ENCODE peak calls at places on chromosomes 6 and 20, in six cellular contexts. J, R, M, V, A and L are unnamed samples.

GRCh38 chr6:44699851-44700250 is 312.3 kb downstream of the CDC5L start:
- DNase-seq in M (no peak), R (no peak), J (no peak), A (no peak), V (no peak), L (no peak)

GRCh38 chr20:62025832-62026563 is 39.7 kb downstream of the TAF4 start:
- DNase-seq in R (no peak), J (no peak), V (no peak), M (no peak), A (no peak), L (no peak)

GRCh38 chr20:32636278-32636677 is 37.5 kb downstream of the C20orf203 start:
- DNase-seq in V (no peak), J (no peak), M (peak; percentile 52), R (no peak), A (no peak), L (no peak)

GRCh38 chr20:5354871-5355270 is 38.1 kb upstream of the PROKR2 start:
- DNase-seq in V (no peak), J (no peak), M (no peak), R (no peak), A (no peak), L (no peak)

GRCh38 chr6:165843568-165844113 is 180.6 kb upstream of the PDE10A start:
- DNase-seq in J (no peak), V (no peak), A (no peak), R (no peak), M (no peak), L (no peak)

GRCh38 chr6:40049128-40049527 is 114.9 kb upstream of the MOCS1 start:
- DNase-seq in R (no peak), A (no peak), M (no peak), J (no peak), V (no peak), L (no peak)

GRCh38 chr6:166567813-166568212 is 18.7 kb downstream of the RAMACL start:
- DNase-seq in M (no peak), A (no peak), R (no peak), J (no peak), V (no peak), L (no peak)

GRCh38 chr6:122833229-122833556 is 44.1 kb downstream of the SMPDL3A start:
- DNase-seq in J (no peak), A (peak; percentile 45), V (no peak), R (no peak), M (peak; percentile 94), L (no peak)

GRCh38 chr6:39926668-39927067 is 7.6 kb downstream of the MOCS1 start:
- DNase-seq in V (no peak), R (no peak), J (no peak), M (no peak), A (no peak), L (no peak)

GRCh38 chr20:63062188-63063140 is 55.7 kb upstream of the BHLHE23 start:
- DNase-seq in J (no peak), V (no peak), A (no peak), M (no peak), R (no peak), L (no peak)